ENCODE peak calls at places on chromosome 20, in ten cellular contexts. P is thoracic aorta; D is left ventricle myocardium superior; B is lower lobe of right lung; K is IMR-90; T is cardiac septum; Q is activated gamma-delta T cell treated with anti-CD3 and anti-CD28 coated beads, Interleukin-2, amount 50 U/mL, for 16 hours; H is HFFc6; M is stimulated activated CD4-positive, alpha-beta T cell treated with anti-CD3 and anti-CD28 coated beads, Interleukin-4, amount 100 ng/mL, for 24 hours; Z is stimulated activated CD8-positive, alpha-beta memory T cell treated with anti-CD3 and anti-CD28 coated beads, Interleukin-4, amount 100 ng/mL, for 4 hours. N is an unnamed sample.

GRCh38 chr20:38460040-38460623 is 12.5 kb upstream of the RALGAPB start:
- DNase-seq in K (peak), P (no peak), D (no peak), B (no peak), Z (no peak), T (no peak), Q (no peak), M (no peak), H (peak), N (no peak)

GRCh38 chr20:10430000-10430466 is 4.0 kb downstream of the MKKS start:
- DNase-seq in Q (no peak), T (no peak), H (no peak), M (no peak), P (no peak), D (no peak), Z (no peak), K (peak), B (no peak), N (no peak)

GRCh38 chr20:19913927-19914614 is 103.1 kb upstream of the NAA20 start:
- DNase-seq in P (no peak), Q (no peak), Z (no peak), K (peak), T (no peak), D (no peak), H (no peak), B (no peak), M (no peak), N (no peak)

GRCh38 chr20:4896119-4896700 is 105.1 kb downstream of the SLC23A2 start:
- DNase-seq in Q (no peak), Z (no peak), B (no peak), M (no peak), H (no peak), K (no peak), P (no peak), D (no peak), T (no peak), N (no peak)

GRCh38 chr20:50193169-50193850 is 2.7 kb downstream of the CEBPB start:
- DNase-seq in K (peak), D (peak), P (no peak), M (no peak), Z (no peak), T (no peak), B (no peak), Q (no peak), H (peak), N (no peak)

GRCh38 chr20:60882776-60883303 is 369.2 kb upstream of the CDH4 start:
- DNase-seq in T (no peak), H (no peak), Q (no peak), Z (no peak), B (no peak), K (no peak), D (no peak), M (no peak), P (no peak), N (no peak)

GRCh38 chr20:31617432-31618104 is 12.5 kb downstream of the ID1 start:
- DNase-seq in P (no peak), D (no peak), M (no peak), B (no peak), Q (no peak), T (no peak), K (no peak), Z (no peak), H (no peak), N (no peak)

GRCh38 chr20:47221036-47221625 is 135.4 kb downstream of the ZMYND8 start:
- DNase-seq in Q (no peak), K (no peak), B (no peak), T (no peak), D (no peak), H (no peak), Z (no peak), M (no peak), P (no peak), N (no peak)

GRCh38 chr20:17579369-17580039 is 9.6 kb downstream of the DSTN start:
- DNase-seq in Q (no peak), B (no peak), Z (no peak), P (no peak), T (no peak), D (no peak), K (no peak), H (peak), M (no peak), N (no peak)

GRCh38 chr20:58526411-58526810 is 11.2 kb upstream of the APCDD1L start:
- DNase-seq in P (no peak), D (no peak), B (no peak), Q (no peak), K (no peak), M (no peak), T (no peak), H (no peak), Z (no peak), N (no peak)

GRCh38 chr20:17676942-17677341 is 5.1 kb downstream of the RRBP1 start:
- DNase-seq in D (no peak), T (no peak), Z (no peak), H (no peak), B (no peak), P (no peak), Q (no peak), M (no peak), K (peak), N (no peak)

GRCh38 chr20:3815703-3816315 is 4.5 kb upstream of the AP5S1 start:
- DNase-seq in K (no peak), M (no peak), T (no peak), Q (no peak), B (peak), D (no peak), P (no peak), H (no peak), Z (no peak), N (no peak)

GRCh38 chr20:62952373-62953166 is at the start of gene SLC17A9:
- DNase-seq in H (peak), D (peak), Q (peak), M (no peak), B (peak), Z (peak), T (peak), P (peak), K (peak), N (peak)

GRCh38 chr20:21450572-21450971 is 53.2 kb upstream of the NKX2-4 start:
- DNase-seq in M (no peak), Z (no peak), K (no peak), D (no peak), P (no peak), H (peak), Q (no peak), B (no peak), T (no peak), N (no peak)

GRCh38 chr20:52103911-52104545 is 87.6 kb downstream of the ZFP64 start:
- DNase-seq in K (peak), T (no peak), Q (no peak), H (no peak), B (no peak), P (no peak), D (no peak), Z (no peak), M (no peak), N (no peak)

GRCh38 chr20:14677455-14677854 is 340.0 kb upstream of the FLRT3 start:
- DNase-seq in Z (no peak), P (no peak), M (no peak), B (no peak), Q (no peak), H (no peak), K (no peak), D (no peak), T (no peak), N (no peak)

GRCh38 chr20:58196402-58197184 is 31.9 kb downstream of the ANKRD60 start:
- DNase-seq in D (no peak), M (no peak), B (no peak), H (no peak), Z (no peak), P (no peak), K (no peak), T (no peak), Q (no peak), N (peak)

GRCh38 chr20:8431538-8432434 is 299.7 kb downstream of the PLCB1 start:
- DNase-seq in T (no peak), K (no peak), Z (no peak), P (no peak), M (no peak), H (no peak), Q (no peak), B (no peak), D (peak), N (peak)

GRCh38 chr20:37643400-37643799 is 50.4 kb upstream of the CTNNBL1 start:
- DNase-seq in Q (no peak), T (no peak), H (no peak), P (no peak), B (no peak), D (no peak), M (no peak), K (no peak), Z (no peak), N (no peak)

GRCh38 chr20:37773260-37773825 is 79.5 kb downstream of the CTNNBL1 start:
- DNase-seq in K (no peak), P (no peak), T (no peak), Q (no peak), D (no peak), M (no peak), H (no peak), Z (no peak), B (no peak), N (no peak)

GRCh38 chr20:9059931-9060330 is 9.0 kb upstream of the PLCB4 start:
- DNase-seq in B (no peak), P (no peak), Z (no peak), D (no peak), Q (no peak), T (no peak), H (peak), M (no peak), K (peak), N (no peak)

GRCh38 chr20:50855498-50856474 is 60.9 kb downstream of the BCAS4 start:
- DNase-seq in D (no peak), T (no peak), Q (no peak), Z (no peak), B (no peak), P (no peak), K (peak), H (peak), M (no peak), N (no peak)

GRCh38 chr20:46207031-46207549 is 89.0 kb downstream of the CD40 start:
- DNase-seq in P (no peak), D (peak), H (no peak), Q (no peak), B (no peak), K (no peak), T (no peak), Z (no peak), M (no peak), N (peak)

GRCh38 chr20:48723308-48724264 is 104.2 kb downstream of the PREX1 start:
- DNase-seq in B (peak), Z (no peak), P (peak), H (no peak), D (no peak), M (no peak), K (no peak), Q (no peak), T (no peak), N (peak)

GRCh38 chr20:58993332-58994248 is 12.5 kb downstream of the NELFCD start:
- DNase-seq in B (no peak), T (peak), D (no peak), K (no peak), H (no peak), M (no peak), Q (no peak), P (no peak), Z (no peak), N (no peak)

GRCh38 chr20:61960836-61961235 is 104.8 kb downstream of the TAF4 start:
- DNase-seq in Z (no peak), Q (no peak), T (peak), D (peak), K (no peak), H (no peak), M (no peak), P (no peak), B (no peak), N (peak)

GRCh38 chr20:23048283-23049200 is 930 bp downstream of the THBD start:
- DNase-seq in P (no peak), H (no peak), M (no peak), Z (no peak), K (peak), T (peak), Q (no peak), B (peak), D (peak), N (peak)

GRCh38 chr20:38450412-38450975 is 15.4 kb upstream of the SNHG17 start:
- DNase-seq in Q (no peak), H (no peak), B (no peak), K (peak), Z (no peak), T (peak), D (no peak), M (no peak), P (no peak), N (no peak)